ENCODE peak calls at places on chromosomes 2 and 18, in four cellular contexts. I is pancreas; Y is brain microvascular endothelial cell; X is Jurkat, Clone E6-1. U is an unnamed sample.

GRCh38 chr2:197031805-197032204 is 105.3 kb upstream of the PGAP1 start:
- DNase-seq in I (no peak), Y (no peak), X (peak; percentile 57), U (no peak)

GRCh38 chr18:21004721-21005120 is 106.9 kb downstream of the ROCK1 start:
- DNase-seq in I (no peak), Y (peak; percentile 89), X (no peak), U (peak; percentile 2)

GRCh38 chr2:45626387-45627010 is 15.4 kb upstream of the SRBD1 start:
- DNase-seq in I (no peak), Y (no peak), X (no peak), U (no peak)

GRCh38 chr2:43484323-43484930 is 111.4 kb downstream of the THADA start:
- DNase-seq in I (no peak), Y (peak; percentile 23), X (peak; percentile 48), U (peak; percentile 88)

GRCh38 chr2:234130734-234131133 is 80.2 kb downstream of the SPP2 start:
- DNase-seq in I (no peak), Y (no peak), X (no peak), U (no peak)

GRCh38 chr2:144010096-144010495 is 509.8 kb downstream of the ZEB2 start:
- DNase-seq in I (no peak), Y (no peak), X (no peak), U (no peak)

GRCh38 chr2:168915433-168916328 is 14.6 kb downstream of the G6PC2 start:
- DNase-seq in I (no peak), Y (no peak), X (no peak), U (no peak)

GRCh38 chr2:101486258-101486701 is 11.4 kb upstream of the RFX8 start:
- DNase-seq in I (no peak), Y (no peak), X (no peak), U (no peak)

GRCh38 chr2:75466708-75467311 is 93.9 kb downstream of the EVA1A start:
- DNase-seq in I (no peak), Y (peak; percentile 17), X (no peak), U (peak; percentile 24)

GRCh38 chr2:188937228-188938220 is 36.6 kb upstream of the COL3A1 start:
- DNase-seq in I (no peak), Y (peak; percentile 53), X (no peak), U (no peak)

GRCh38 chr2:33153008-33153407 is 206.3 kb downstream of the LTBP1 start:
- DNase-seq in I (no peak), Y (peak; percentile 57), X (no peak), U (peak; percentile 31)

GRCh38 chr2:54042908-54043620 is 72.3 kb upstream of the PSME4 start:
- DNase-seq in I (no peak), Y (no peak), X (no peak), U (no peak)

GRCh38 chr2:96315400-96316071 is 9.6 kb upstream of the ITPRIPL1 start:
- DNase-seq in I (no peak), Y (peak; percentile 51), X (peak; percentile 72), U (no peak)

GRCh38 chr2:59885536-59885935 is 667.9 kb downstream of the BCL11A start:
- DNase-seq in I (no peak), Y (no peak), X (peak; percentile 92), U (no peak)

GRCh38 chr2:47016172-47016913 is 100.7 kb upstream of the MCFD2 start:
- DNase-seq in I (peak; percentile 13), Y (peak; percentile 84), X (no peak), U (peak; percentile 74)

GRCh38 chr2:58925676-58926081 is 684.6 kb upstream of the FANCL start:
- DNase-seq in I (no peak), Y (no peak), X (no peak), U (no peak)

GRCh38 chr18:63439334-63439733 is 17.1 kb upstream of the VPS4B start:
- DNase-seq in I (no peak), Y (peak; percentile 28), X (peak; percentile 66), U (peak; percentile 54)

GRCh38 chr2:149597050-149598013 is 9.8 kb upstream of the MMADHC start:
- DNase-seq in I (no peak), Y (peak; percentile 90), X (peak; percentile 69), U (peak; percentile 93)

GRCh38 chr18:55510809-55511208 is 77.2 kb downstream of the TCF4 start:
- DNase-seq in I (no peak), Y (peak; percentile 83), X (no peak), U (peak; percentile 18)

GRCh38 chr2:231191896-231192872 is 6.2 kb upstream of the ARMC9 start:
- DNase-seq in I (no peak), Y (peak; percentile 82), X (no peak), U (no peak)

GRCh38 chr18:35953688-35954087 is 18.8 kb upstream of the RMP24 start:
- DNase-seq in I (no peak), Y (no peak), X (no peak), U (no peak)

GRCh38 chr2:186422226-186422625 is 63.8 kb upstream of the ZC3H15 start:
- DNase-seq in I (no peak), Y (peak; percentile 71), X (no peak), U (no peak)

GRCh38 chr2:168686485-168687191 is 115.8 kb upstream of the NOSTRIN start:
- DNase-seq in I (no peak), Y (peak; percentile 60), X (no peak), U (peak; percentile 36)

GRCh38 chr2:132275396-132275795 is 113.6 kb upstream of the ANKRD30BL start:
- DNase-seq in I (no peak), Y (no peak), X (no peak), U (no peak)

GRCh38 chr2:200455958-200456421 is 53.9 kb downstream of the KCTD18 start:
- DNase-seq in I (no peak), Y (no peak), X (no peak), U (no peak)

GRCh38 chr18:56152547-56152946 is 485.8 kb downstream of the TXNL1 start:
- DNase-seq in I (no peak), Y (no peak), X (no peak), U (no peak)

GRCh38 chr2:26724004-26724750 is 31.7 kb downstream of the KCNK3 start:
- DNase-seq in I (peak; percentile 90), Y (peak; percentile 71), X (no peak), U (no peak)

GRCh38 chr18:25814841-25815458 is 275.5 kb downstream of the SS18 start:
- DNase-seq in I (no peak), Y (no peak), X (peak; percentile 14), U (no peak)

GRCh38 chr2:191386938-191387536 is 141.8 kb downstream of the MYO1B start:
- DNase-seq in I (no peak), Y (peak; percentile 69), X (no peak), U (peak; percentile 67)

GRCh38 chr2:190891370-190891769 is 10.7 kb downstream of the GLS start:
- DNase-seq in I (no peak), Y (no peak), X (no peak), U (no peak)

GRCh38 chr2:235608200-235608591 is 114.4 kb downstream of the AGAP1 start:
- DNase-seq in I (no peak), Y (no peak), X (no peak), U (no peak)

GRCh38 chr2:10326707-10327594 is 24.2 kb downstream of the HPCAL1 start:
- DNase-seq in I (no peak), Y (no peak), X (no peak), U (no peak)

GRCh38 chr18:12630136-12630535 is 27.8 kb downstream of the SPIRE1 start:
- DNase-seq in I (no peak), Y (peak; percentile 9), X (no peak), U (no peak)

DNA sequence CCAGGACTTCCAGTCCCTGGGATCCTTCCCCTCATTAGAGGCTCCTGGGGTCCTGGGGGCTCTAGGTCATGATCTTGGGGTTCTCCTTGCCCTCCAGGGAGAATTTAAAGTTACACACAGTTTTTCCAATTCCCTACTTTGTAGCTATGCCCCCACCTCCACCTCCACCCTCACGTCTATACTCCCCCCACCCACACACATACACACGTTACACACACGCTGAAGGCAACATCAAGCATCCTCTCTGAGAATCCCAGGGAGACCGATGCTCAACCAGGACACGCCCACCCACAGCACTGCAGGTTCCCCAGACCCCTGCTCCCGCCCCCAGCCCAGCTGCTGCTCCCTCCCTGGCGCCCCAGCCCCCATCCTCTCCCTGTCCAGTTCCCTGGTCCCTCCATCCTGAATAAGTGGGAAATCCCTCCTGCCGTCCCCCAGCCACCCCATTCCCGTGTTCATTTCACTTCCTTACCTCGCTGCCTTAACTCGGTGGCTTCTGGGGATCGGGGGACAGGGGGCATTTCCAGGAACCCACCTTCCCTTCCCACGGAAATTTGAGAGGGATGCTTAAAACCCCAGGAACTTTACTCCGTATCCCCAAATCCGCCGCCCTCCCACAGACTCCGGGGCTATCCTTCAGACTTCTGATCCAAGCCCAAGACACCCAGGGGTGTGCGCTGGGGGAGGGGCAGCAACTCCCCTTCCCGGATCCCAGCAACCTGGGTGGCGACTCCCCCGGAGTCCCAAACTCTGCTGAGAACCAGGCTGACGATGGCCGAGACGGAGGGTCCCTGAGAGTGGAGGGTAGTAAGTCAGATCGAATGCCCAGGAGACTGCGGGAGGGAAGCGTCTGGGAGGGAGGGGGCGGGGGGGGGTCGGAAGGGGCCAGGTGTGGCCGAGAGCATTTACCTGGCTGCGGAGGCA is 6.7 kb upstream of the TNS1 start:
- DNase-seq in I (peak; percentile 67), Y (no peak), X (no peak), U (no peak)
- H3K4me3 ChIP-seq in I (peak overlapping the region; percentile 44), Y (peak overlapping the region; percentile 54), X (no peak overlapping the region), U (peak overlapping the region; percentile 50)

GRCh38 chr2:109612991-109613921 is 510 bp downstream of the SEPTIN10 start:
- DNase-seq in I (no peak), Y (peak; percentile 20), X (no peak), U (peak; percentile 43)

GRCh38 chr2:109614715-109615636 is 812 bp downstream of the SOWAHC start:
- DNase-seq in I (peak; percentile 86), Y (no peak), X (no peak), U (no peak)

GRCh38 chr2:109616184-109616583 is 2.0 kb downstream of the SOWAHC start:
- DNase-seq in I (no peak), Y (no peak), X (no peak), U (no peak)

GRCh38 chr2:109613922-109614714 is at the start of the genes SEPTIN10 and SOWAHC:
- DNase-seq in I (peak; percentile 97), Y (peak; percentile 98), X (no peak), U (peak; percentile 99)

GRCh38 chr2:109615637-109616144 is 1.5 kb downstream of the SOWAHC start:
- DNase-seq in I (no peak), Y (no peak), X (no peak), U (peak; percentile 33)
- H3K4me3 ChIP-seq in I (no peak overlapping the region), Y (peak overlapping the region; percentile 61), X (no peak overlapping the region), U (peak overlapping the region; percentile 83)

DNA sequence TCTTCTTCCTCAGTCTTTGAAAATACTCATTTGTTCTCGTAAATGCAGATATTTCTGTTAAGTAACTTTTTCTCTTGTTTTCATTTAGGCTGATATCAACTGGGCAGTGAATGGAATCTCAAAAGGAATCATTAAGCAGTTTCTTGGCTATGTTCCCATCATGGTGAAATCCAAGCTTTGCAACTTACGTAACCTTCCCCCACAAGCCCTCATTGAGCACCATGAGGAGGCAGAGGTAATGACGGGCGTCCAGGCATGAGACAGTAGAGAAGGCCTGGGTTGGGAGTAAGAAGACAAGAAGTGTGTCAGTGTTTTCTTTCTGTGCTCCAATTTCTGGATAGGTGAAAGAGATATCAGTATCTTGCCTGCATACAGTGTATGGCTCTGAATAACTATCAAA is 5.1 kb downstream of the POLR1B start:
- DNase-seq in I (no peak), Y (no peak), X (no peak), U (peak; percentile 1)
- H3K4me3 ChIP-seq in I (no peak overlapping the region), Y (no peak overlapping the region), X (no peak overlapping the region), U (no peak overlapping the region)

DNA sequence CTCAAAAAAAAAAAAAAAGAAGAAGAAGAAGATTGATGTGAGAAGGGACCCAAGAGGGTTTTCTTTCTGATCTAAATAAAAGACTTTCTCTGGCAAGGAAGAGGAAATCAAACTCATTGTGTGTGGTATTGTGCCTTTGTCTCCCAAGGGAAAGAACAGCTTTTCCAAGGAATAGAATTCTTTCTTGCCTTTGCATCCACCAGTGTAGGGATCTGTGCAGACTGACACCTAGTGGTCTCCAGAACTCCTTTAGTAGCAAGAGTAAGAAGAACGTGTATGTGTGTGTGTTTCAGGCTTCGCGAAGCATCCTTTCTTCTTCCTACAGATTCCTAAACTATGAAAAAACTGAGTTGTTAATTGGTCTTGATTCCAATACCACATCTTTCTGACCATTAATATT is 33.5 kb upstream of the CRIM1 start:
- DNase-seq in I (no peak), Y (peak; percentile 37), X (no peak), U (peak; percentile 40)
- H3K4me3 ChIP-seq in I (no peak overlapping the region), Y (no peak overlapping the region), X (no peak overlapping the region), U (no peak overlapping the region)

U was measured in trophoblast cell.